ENCODE peak calls at places on chromosomes 11 and 22, in five cellular contexts. One of them, this sample, is unnamed.

GRCh38 chr11:62842171-62842717 is 2.9 kb upstream of the WDR74 start:
- DNase-seq in cardiac fibroblast: peak
- DNase-seq in NCI-H1105: no peak
- DNase-seq in lower lobe of right lung: peak
- DNase-seq in KBM-7: peak
- DNase-seq in this sample: no peak

GRCh38 chr11:67627394-67627787 is 2.3 kb downstream of the NUDT8 start:
- DNase-seq in cardiac fibroblast: no peak
- DNase-seq in NCI-H1105: no peak
- DNase-seq in lower lobe of right lung: no peak
- DNase-seq in KBM-7: no peak
- DNase-seq in this sample: no peak

GRCh38 chr11:19087658-19088057 is 27.1 kb upstream of the MRGPRX2 start:
- DNase-seq in cardiac fibroblast: peak
- DNase-seq in NCI-H1105: no peak
- DNase-seq in lower lobe of right lung: no peak
- DNase-seq in KBM-7: no peak
- DNase-seq in this sample: peak

GRCh38 chr11:64865286-64866172 is 12.9 kb downstream of the EHD1 start:
- DNase-seq in cardiac fibroblast: peak
- DNase-seq in NCI-H1105: no peak
- DNase-seq in lower lobe of right lung: no peak
- DNase-seq in KBM-7: no peak
- DNase-seq in this sample: peak

GRCh38 chr11:17405232-17406005 is 17.0 kb upstream of the KCNJ11 start:
- DNase-seq in cardiac fibroblast: peak
- DNase-seq in NCI-H1105: no peak
- DNase-seq in lower lobe of right lung: peak
- DNase-seq in KBM-7: no peak
- DNase-seq in this sample: peak

GRCh38 chr22:43216738-43217137 is 29.8 kb upstream of the TTLL12 start:
- DNase-seq in cardiac fibroblast: no peak
- DNase-seq in NCI-H1105: no peak
- DNase-seq in lower lobe of right lung: no peak
- DNase-seq in KBM-7: no peak
- DNase-seq in this sample: no peak

GRCh38 chr11:31875861-31876625 is 64.9 kb upstream of the PAX6 start:
- DNase-seq in cardiac fibroblast: no peak
- DNase-seq in NCI-H1105: no peak
- DNase-seq in lower lobe of right lung: no peak
- DNase-seq in KBM-7: no peak
- DNase-seq in this sample: no peak

GRCh38 chr22:48192071-48192470 is 1429.6 kb downstream of the TBC1D22A start:
- DNase-seq in cardiac fibroblast: no peak
- DNase-seq in NCI-H1105: no peak
- DNase-seq in lower lobe of right lung: no peak
- DNase-seq in KBM-7: no peak
- DNase-seq in this sample: no peak

GRCh38 chr11:69868871-69869270 is 49.7 kb upstream of the FGF3 start:
- DNase-seq in cardiac fibroblast: no peak
- DNase-seq in NCI-H1105: no peak
- DNase-seq in lower lobe of right lung: no peak
- DNase-seq in KBM-7: no peak
- DNase-seq in this sample: no peak

GRCh38 chr11:126925321-126926093 is 75.1 kb downstream of the KIRREL3 start:
- DNase-seq in cardiac fibroblast: no peak
- DNase-seq in NCI-H1105: no peak
- DNase-seq in lower lobe of right lung: no peak
- DNase-seq in KBM-7: no peak
- DNase-seq in this sample: no peak

GRCh38 chr22:43209523-43209890 is 22.6 kb upstream of the TTLL12 start:
- DNase-seq in cardiac fibroblast: no peak
- DNase-seq in NCI-H1105: no peak
- DNase-seq in lower lobe of right lung: no peak
- DNase-seq in KBM-7: no peak
- DNase-seq in this sample: no peak

GRCh38 chr11:95764267-95764898 is 25.2 kb downstream of the FAM76B start:
- DNase-seq in cardiac fibroblast: peak
- DNase-seq in NCI-H1105: peak
- DNase-seq in lower lobe of right lung: no peak
- DNase-seq in KBM-7: peak
- DNase-seq in this sample: peak

GRCh38 chr11:73141309-73142127 is 600 bp downstream of the FCHSD2 start:
- DNase-seq in cardiac fibroblast: peak
- DNase-seq in NCI-H1105: peak
- DNase-seq in lower lobe of right lung: peak
- DNase-seq in KBM-7: peak
- DNase-seq in this sample: peak

GRCh38 chr22:26847046-26847445 is 189.7 kb downstream of the MIAT start:
- DNase-seq in cardiac fibroblast: no peak
- DNase-seq in NCI-H1105: no peak
- DNase-seq in lower lobe of right lung: no peak
- DNase-seq in KBM-7: no peak
- DNase-seq in this sample: no peak

GRCh38 chr11:42974510-42974909 is 337.3 kb upstream of the API5 start:
- DNase-seq in cardiac fibroblast: no peak
- DNase-seq in NCI-H1105: no peak
- DNase-seq in lower lobe of right lung: no peak
- DNase-seq in KBM-7: no peak
- DNase-seq in this sample: no peak

GRCh38 chr11:86176165-86176884 is 68.2 kb upstream of the EED start:
- DNase-seq in cardiac fibroblast: peak
- DNase-seq in NCI-H1105: no peak
- DNase-seq in lower lobe of right lung: no peak
- DNase-seq in KBM-7: no peak
- DNase-seq in this sample: no peak

GRCh38 chr22:29003552-29003951 is 58.1 kb downstream of the C22orf31 start:
- DNase-seq in cardiac fibroblast: no peak
- DNase-seq in NCI-H1105: no peak
- DNase-seq in lower lobe of right lung: no peak
- DNase-seq in KBM-7: no peak
- DNase-seq in this sample: no peak